ENCODE peak calls at places on chromosomes 2 and 18, in four cellular contexts. D, Y, X and M are unnamed samples.

GRCh38 chr2:56128235-56128634 is 55.6 kb upstream of the CCDC85A start:
- DNase-seq in X (no peak), D (no peak), Y (no peak), M (no peak)

GRCh38 chr2:131039535-131039907 is 53.7 kb downstream of the FAM168B start:
- DNase-seq in X (no peak), D (no peak), Y (peak; percentile 80), M (no peak)

GRCh38 chr2:201298462-201298861 is 38.1 kb downstream of the CASP8 start:
- DNase-seq in Y (no peak), X (no peak), D (no peak), M (no peak)

GRCh38 chr2:74093840-74094239 is 53.9 kb downstream of the BOLA3 start:
- DNase-seq in Y (no peak), D (no peak), X (no peak), M (no peak)

GRCh38 chr2:9770308-9771100 is 72.8 kb upstream of the TAF1B start:
- DNase-seq in D (peak; percentile 74), Y (peak; percentile 54), X (no peak), M (peak; percentile 81)

GRCh38 chr18:74899554-74899953 is 301.9 kb downstream of the ZNF407 start:
- DNase-seq in X (no peak), D (no peak), Y (no peak), M (no peak)

GRCh38 chr18:44733754-44734465 is 53.2 kb downstream of the SETBP1 start:
- DNase-seq in Y (no peak), D (no peak), X (no peak), M (no peak)

GRCh38 chr2:37558622-37559021 is 112.8 kb downstream of the CDC42EP3 start:
- DNase-seq in D (no peak), Y (no peak), X (no peak), M (no peak)

GRCh38 chr2:240619506-240620148 is 5.7 kb upstream of the GPR35 start:
- DNase-seq in Y (no peak), D (no peak), X (no peak), M (no peak)

GRCh38 chr2:33136056-33136455 is 189.3 kb downstream of the LTBP1 start:
- DNase-seq in X (no peak), D (no peak), Y (no peak), M (no peak)

GRCh38 chr2:235605306-235605998 is 111.6 kb downstream of the AGAP1 start:
- DNase-seq in X (no peak), D (peak; percentile 38), Y (peak; percentile 81), M (no peak)

GRCh38 chr18:27921392-27921791 is 255.5 kb downstream of the CDH2 start:
- DNase-seq in X (no peak), Y (no peak), D (no peak), M (no peak)

GRCh38 chr18:44051088-44051487 is 629.6 kb upstream of the SETBP1 start:
- DNase-seq in Y (no peak), D (no peak), X (no peak), M (no peak)

GRCh38 chr2:124678043-124678442 is 653.0 kb downstream of the CNTNAP5 start:
- DNase-seq in D (no peak), X (no peak), Y (no peak), M (no peak)

GRCh38 chr2:88919087-88919738 is 227.7 kb downstream of the RPIA start:
- DNase-seq in D (no peak), Y (no peak), X (no peak), M (no peak)

GRCh38 chr2:18406219-18406618 is 154.2 kb downstream of the RDH14 start:
- DNase-seq in Y (no peak), X (no peak), D (no peak), M (no peak)

GRCh38 chr2:163155279-163155883 is 316.8 kb upstream of the KCNH7 start:
- DNase-seq in Y (no peak), X (no peak), D (no peak), M (no peak)

GRCh38 chr2:199339826-199340605 is 117.7 kb downstream of the SATB2 start:
- DNase-seq in Y (no peak), X (no peak), D (no peak), M (no peak)

GRCh38 chr2:122980672-122981071 is 1044.4 kb upstream of the CNTNAP5 start:
- DNase-seq in D (no peak), Y (no peak), X (no peak), M (no peak)

GRCh38 chr2:23477392-23477791 is 92.4 kb downstream of the KLHL29 start:
- DNase-seq in X (no peak), Y (no peak), D (no peak), M (no peak)

GRCh38 chr2:162063281-162063680 is 10.7 kb downstream of the DPP4 start:
- DNase-seq in D (no peak), Y (no peak), X (no peak), M (no peak)

GRCh38 chr18:66553824-66554223 is 50.1 kb downstream of the CDH19 start:
- DNase-seq in X (no peak), Y (no peak), D (no peak), M (no peak)

GRCh38 chr2:189836644-189837043 is 52.4 kb downstream of the PMS1 start:
- DNase-seq in D (no peak), Y (no peak), X (no peak), M (no peak)

GRCh38 chr2:151560289-151560688 is 150.6 kb downstream of the RIF1 start:
- DNase-seq in Y (no peak), D (no peak), X (no peak), M (no peak)

GRCh38 chr18:39558658-39559057 is 1993.1 kb upstream of the CELF4 start:
- DNase-seq in D (no peak), Y (no peak), X (no peak), M (no peak)

GRCh38 chr2:121860033-121860810 is 104.8 kb downstream of the TSN start:
- DNase-seq in X (no peak), Y (no peak), D (no peak), M (no peak)

GRCh38 chr2:221075203-221075602 is 496.9 kb downstream of the EPHA4 start:
- DNase-seq in D (no peak), X (no peak), Y (no peak), M (no peak)

GRCh38 chr2:238864207-238865014 is 16.5 kb downstream of the TWIST2 start:
- DNase-seq in X (peak; percentile 61), Y (peak; percentile 48), D (peak; percentile 87), M (peak; percentile 62)

GRCh38 chr2:211793783-211794182 is 744.8 kb downstream of the ERBB4 start:
- DNase-seq in Y (no peak), X (no peak), D (no peak), M (no peak)

GRCh38 chr2:230762317-230762896 is 49.8 kb downstream of the CAB39 start:
- DNase-seq in Y (no peak), X (no peak), D (no peak), M (no peak)